ENCODE peak calls at places on chromosome 9, in ten cellular contexts. Y, Z, Q, B, C, M, K, P, G and O are unnamed samples. For H3K9me2, the result is how much of the 10 kb centered on the place peaks cover.

GRCh38 chr9:72193478-72193881 is 44.2 kb downstream of the GDA start:
- DNase-seq in G (no peak), Z (no peak), C (no peak), M (peak), Q (peak), B (peak), Y (no peak), K (peak), P (no peak), O (no peak)

GRCh38 chr9:135326633-135327152 is 152.9 kb upstream of the PPP1R26 start:
- DNase-seq in G (no peak), Q (no peak), M (no peak), B (no peak), Z (no peak), C (no peak), Y (peak), K (no peak), P (no peak), O (no peak)

GRCh38 chr9:3704890-3705289 is 179.1 kb upstream of the RFX3 start:
- DNase-seq in Y (no peak), C (no peak), Z (no peak), M (no peak), P (no peak), K (no peak), Q (no peak), B (no peak), G (no peak), O (no peak)

GRCh38 chr9:80552931-80553330 is 981.2 kb downstream of the TLE4 start:
- DNase-seq in C (no peak), G (peak), M (no peak), Z (peak), P (no peak), Q (no peak), K (peak), B (no peak), Y (no peak), O (no peak)

GRCh38 chr9:135968601-135969000 is 7.4 kb upstream of the UBAC1 start:
- DNase-seq in M (no peak), K (no peak), Y (no peak), Q (no peak), Z (no peak), B (no peak), G (no peak), C (no peak), P (no peak), O (no peak)

GRCh38 chr9:133102190-133103021 is 18.6 kb downstream of the RALGDS start:
- DNase-seq in C (no peak), Y (no peak), M (no peak), G (no peak), Q (no peak), Z (no peak), P (no peak), K (no peak), B (no peak), O (no peak)

GRCh38 chr9:33202552-33203300 is 35.6 kb upstream of the B4GALT1 start:
- DNase-seq in G (no peak), M (peak), K (peak), P (no peak), Y (no peak), B (peak), Q (no peak), C (no peak), Z (peak), O (peak)

GRCh38 chr9:137522746-137523455 is 27.3 kb downstream of the PNPLA7 start:
- DNase-seq in P (no peak), B (no peak), Z (no peak), K (no peak), G (no peak), M (no peak), C (no peak), Q (no peak), Y (no peak), O (no peak)

GRCh38 chr9:77764894-77765780 is 117.0 kb upstream of the GNA14 start:
- DNase-seq in G (peak), K (peak), Y (peak), M (no peak), B (peak), Q (no peak), Z (peak), C (peak), P (peak), O (peak)

GRCh38 chr9:131618071-131618479 is 72.8 kb downstream of the PRRT1B start:
- DNase-seq in Y (peak), M (no peak), K (no peak), P (no peak), C (no peak), Q (peak), Z (no peak), G (peak), B (no peak), O (no peak)

GRCh38 chr9:72355153-72355552 is 9.9 kb downstream of the ZFAND5 start:
- DNase-seq in Q (no peak), B (no peak), C (no peak), Y (no peak), Z (peak), G (no peak), K (no peak), M (no peak), P (no peak), O (no peak)

GRCh38 chr9:120920495-120921178 is 6.0 kb downstream of the TRAF1 start:
- DNase-seq in M (no peak), Q (no peak), Y (peak), Z (no peak), P (no peak), C (no peak), K (no peak), G (no peak), B (no peak), O (no peak)

GRCh38 chr9:98009926-98010325 is 26.8 kb downstream of the ANP32B start:
- DNase-seq in Z (no peak), B (no peak), P (no peak), M (no peak), Y (no peak), G (no peak), Q (no peak), K (no peak), C (no peak), O (no peak)

GRCh38 chr9:85658716-85659115 is 83.0 kb downstream of the AGTPBP1 start:
- DNase-seq in Q (no peak), Y (no peak), Z (no peak), M (no peak), K (no peak), B (no peak), P (no peak), C (no peak), G (no peak), O (no peak)

GRCh38 chr9:70411141-70411929 is 3.1 kb downstream of the KLF9 start:
- DNase-seq in B (no peak), P (no peak), M (no peak), C (no peak), G (peak), Y (no peak), Q (peak), K (no peak), Z (peak), O (no peak)

GRCh38 chr9:14175778-14176177 is 138.2 kb downstream of the NFIB start:
- DNase-seq in Y (no peak), K (no peak), G (no peak), Q (no peak), C (no peak), M (no peak), B (no peak), Z (no peak), P (no peak), O (no peak)

GRCh38 chr9:14168381-14168780 is 145.6 kb downstream of the NFIB start:
- DNase-seq in B (no peak), M (no peak), K (no peak), G (no peak), Z (no peak), P (no peak), Q (no peak), C (no peak), Y (no peak), O (no peak)

GRCh38 chr9:14170392-14170931 is 143.5 kb downstream of the NFIB start:
- DNase-seq in M (no peak), K (no peak), Y (no peak), P (peak), B (no peak), G (no peak), C (no peak), Z (no peak), Q (no peak), O (no peak)

GRCh38 chr9:14173730-14174129 is 140.2 kb downstream of the NFIB start:
- DNase-seq in B (no peak), Z (no peak), C (no peak), Q (no peak), M (no peak), K (no peak), Y (peak), G (peak), P (no peak), O (no peak)

DNA sequence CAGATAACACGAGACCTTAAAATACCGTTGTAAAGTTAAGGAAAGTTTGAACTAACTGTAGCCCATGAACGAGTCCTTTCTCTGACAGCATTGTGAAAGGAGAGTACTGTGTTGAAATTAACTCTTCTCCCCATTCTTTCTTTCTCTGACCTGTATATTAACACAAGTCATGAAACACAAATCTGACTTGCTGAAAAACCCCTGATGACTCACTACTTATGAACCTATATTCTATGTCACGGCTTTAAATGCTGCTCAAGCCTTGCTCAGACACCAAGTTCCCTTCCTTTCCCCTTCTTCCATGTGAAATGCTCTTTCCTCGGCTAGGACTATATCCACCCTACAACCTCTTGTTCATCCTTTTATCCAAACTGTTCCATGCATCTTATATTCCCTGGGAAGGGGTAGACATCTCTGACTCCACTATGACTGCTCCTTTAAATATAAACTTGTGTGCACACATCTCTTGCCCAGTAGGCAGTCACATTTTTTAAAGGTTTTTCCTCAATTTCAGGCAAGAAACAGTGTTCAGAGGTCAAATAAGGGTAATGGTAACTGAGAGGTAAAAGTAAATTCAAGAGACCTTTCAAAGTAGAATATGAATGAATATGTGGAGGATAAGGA is 142.9 kb downstream of the NFIB start:
- DNase-seq in Z (peak), M (no peak), Q (no peak), G (no peak), P (peak), Y (no peak), B (no peak), K (no peak), C (no peak), O (no peak)
- H3K9me2 ChIP-seq in Z (under half), M (under half), Q (under half), G (under half), P (under half), Y (under half), B (under half), K (under half), C (under half), O (under half)

GRCh38 chr9:7388755-7389154 is 410.8 kb downstream of the DMAC1 start:
- DNase-seq in Z (no peak), Q (no peak), Y (no peak), G (no peak), M (no peak), B (no peak), C (no peak), P (no peak), K (no peak), O (no peak)

GRCh38 chr9:7382365-7382764 is 417.2 kb downstream of the DMAC1 start:
- DNase-seq in P (no peak), G (no peak), Q (no peak), B (no peak), Z (no peak), M (no peak), C (no peak), K (no peak), Y (no peak), O (no peak)

GRCh38 chr9:7392161-7392560 is 407.4 kb downstream of the DMAC1 start:
- DNase-seq in M (no peak), B (no peak), Q (no peak), G (no peak), Y (no peak), Z (no peak), K (no peak), P (no peak), C (no peak), O (no peak)

GRCh38 chr9:7387844-7388243 is 411.7 kb downstream of the DMAC1 start:
- DNase-seq in K (no peak), Q (no peak), Z (no peak), Y (no peak), P (no peak), C (no peak), B (no peak), M (no peak), G (peak), O (no peak)
- H3K9me2 ChIP-seq in K (under half), Q (under half), Z (under half), Y (under half), P (under half), C (under half), B (under half), M (under half), G (under half), O (under half)

DNA sequence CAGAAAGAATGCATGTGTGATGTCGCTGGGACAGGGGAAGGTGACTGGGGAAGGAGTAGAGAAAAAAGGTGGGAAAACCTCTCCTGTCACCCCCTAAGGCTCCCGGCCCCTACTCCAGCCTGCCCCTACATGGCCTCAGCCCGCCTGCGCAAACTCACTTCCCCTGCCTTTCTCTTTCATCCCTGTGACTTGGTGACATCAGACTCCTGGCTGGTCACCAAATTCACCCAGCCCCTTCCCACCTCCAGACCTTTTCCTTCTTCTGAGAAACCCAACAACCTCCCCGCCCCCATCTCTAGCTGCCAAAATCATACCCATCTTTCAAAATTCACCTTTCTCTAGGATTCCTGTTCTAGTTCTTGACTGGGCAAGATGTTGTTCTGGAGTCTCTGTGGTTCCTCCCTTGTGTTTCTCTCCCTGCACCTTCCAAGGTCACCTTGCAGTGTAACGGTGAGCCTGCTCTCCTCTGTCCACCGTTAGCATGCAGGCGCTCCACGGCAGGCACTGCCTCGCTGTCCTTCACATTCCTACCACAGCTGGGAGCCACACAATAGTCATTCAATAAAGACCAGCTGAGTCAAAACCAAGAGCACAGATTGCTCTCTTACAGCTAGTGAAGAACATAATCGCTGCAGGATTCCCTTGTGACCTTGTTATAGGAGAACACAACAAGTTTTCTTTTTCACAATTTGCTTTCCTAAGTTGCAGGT is 134.5 kb downstream of the FANCC start:
- DNase-seq in Q (no peak), M (no peak), K (peak), P (no peak), C (no peak), Z (no peak), G (peak), Y (no peak), B (no peak), O (peak)
- H3K9me2 ChIP-seq in Q (under half), M (under half), K (under half), P (under half), C (under half), Z (under half), G (under half), Y (under half), B (under half), O (under half)

GRCh38 chr9:95012035-95012708 is 285.7 kb downstream of the AOPEP start:
- DNase-seq in K (no peak), Z (peak), P (no peak), G (no peak), B (no peak), M (no peak), C (no peak), Y (no peak), Q (no peak), O (no peak)
- H3K9me2 ChIP-seq in K (under half), Z (under half), P (under half), G (under half), B (under half), M (under half), C (under half), Y (under half), Q (under half), O (under half)

DNA sequence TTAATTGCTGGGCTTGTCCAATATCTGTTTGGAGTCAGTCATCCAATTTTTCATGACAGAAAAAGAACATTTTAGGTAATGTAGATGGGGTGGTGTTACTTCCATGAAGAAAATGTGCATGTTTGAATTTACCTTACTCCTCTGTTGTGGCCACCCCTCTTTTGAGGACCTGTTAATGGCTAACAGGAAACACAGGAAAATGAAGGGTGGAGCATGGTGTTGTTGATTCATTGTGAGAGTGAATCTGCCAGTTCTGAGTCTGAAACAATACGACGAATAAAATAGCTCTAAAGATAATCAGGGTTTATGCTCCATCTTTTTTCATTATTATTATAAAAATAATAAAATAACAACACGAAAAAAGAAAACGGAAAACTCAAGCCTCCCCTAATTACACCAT is 335.3 kb downstream of the KDM4C start:
- DNase-seq in Y (no peak), G (no peak), Z (no peak), Q (no peak), C (no peak), B (no peak), M (no peak), P (no peak), K (no peak), O (no peak)
- H3K9me2 ChIP-seq in Y (under half), G (under half), Z (under half), Q (under half), C (under half), B (under half), M (under half), P (under half), K (under half), O (under half)

GRCh38 chr9:94126844-94127243 is 42.6 kb downstream of the PTPDC1 start:
- DNase-seq in Z (no peak), K (no peak), G (no peak), Q (no peak), C (no peak), Y (no peak), M (no peak), B (no peak), P (no peak), O (no peak)

DNA sequence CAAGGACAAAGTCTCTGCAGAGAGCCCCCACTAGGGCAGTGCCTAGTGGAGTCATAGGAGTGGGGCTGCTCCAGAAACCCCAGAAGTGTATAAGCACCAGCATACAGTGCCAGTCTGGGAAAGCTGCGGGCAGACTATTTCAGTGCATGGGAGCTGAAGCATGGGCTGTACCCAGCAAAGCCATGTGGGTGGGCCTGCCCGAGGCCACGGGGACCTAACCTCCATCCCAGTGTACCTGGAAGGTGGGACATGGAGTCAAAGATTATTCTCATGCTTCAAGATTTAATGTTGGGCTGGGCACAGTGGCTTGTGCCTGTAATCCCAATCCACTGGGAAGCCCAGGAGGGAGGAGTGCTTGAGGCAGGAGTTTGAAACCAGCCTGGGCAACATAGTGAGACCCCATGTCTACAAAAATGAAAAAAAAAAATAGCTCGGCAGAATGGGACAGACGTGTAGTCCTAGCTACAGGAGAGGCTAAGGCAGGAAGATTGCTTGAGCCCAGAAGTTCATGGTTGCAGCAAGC is 36.7 kb downstream of the PTPDC1 start:
- DNase-seq in K (no peak), Y (no peak), G (no peak), Z (no peak), P (no peak), C (no peak), B (no peak), Q (no peak), M (no peak), O (no peak)
- H3K9me2 ChIP-seq in K (under half), Y (under half), G (under half), Z (under half), P (under half), C (under half), B (under half), Q (under half), M (under half), O (under half)

DNA sequence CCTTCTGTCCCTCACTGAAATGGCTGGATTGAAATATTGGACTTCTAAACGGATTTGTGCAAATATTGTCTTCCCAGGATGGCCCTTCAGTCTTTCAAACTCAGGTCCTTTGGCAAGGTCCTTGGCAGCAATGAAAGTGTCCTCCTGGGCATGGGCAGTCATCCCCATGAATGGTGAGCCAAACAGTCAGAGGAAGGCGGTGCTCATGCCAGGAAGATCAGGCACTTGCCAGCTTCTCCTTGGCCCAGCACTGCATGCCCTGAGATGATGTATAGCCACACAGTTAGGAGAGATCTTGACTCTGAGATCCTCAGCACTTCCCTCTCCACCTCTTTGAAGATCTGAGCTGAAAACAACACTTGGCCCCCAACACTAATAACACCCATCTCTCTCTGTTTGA is 221.4 kb upstream of the KLF4 start:
- DNase-seq in P (peak), B (no peak), M (no peak), K (no peak), Z (no peak), G (no peak), C (no peak), Y (no peak), Q (no peak), O (no peak)
- H3K9me2 ChIP-seq in P (under half), B (under half), M (under half), K (under half), Z (under half), G (under half), C (under half), Y (under half), Q (under half), O (under half)

GRCh38 chr9:127341152-127341551 is 55.8 kb upstream of the SLC2A8 start:
- DNase-seq in Q (no peak), B (no peak), C (no peak), Z (peak), Y (no peak), K (no peak), M (no peak), P (no peak), G (no peak), O (peak)
- H3K9me2 ChIP-seq in Q (under half), B (under half), C (under half), Z (under half), Y (under half), K (under half), M (under half), P (under half), G (under half), O (under half)

DNA sequence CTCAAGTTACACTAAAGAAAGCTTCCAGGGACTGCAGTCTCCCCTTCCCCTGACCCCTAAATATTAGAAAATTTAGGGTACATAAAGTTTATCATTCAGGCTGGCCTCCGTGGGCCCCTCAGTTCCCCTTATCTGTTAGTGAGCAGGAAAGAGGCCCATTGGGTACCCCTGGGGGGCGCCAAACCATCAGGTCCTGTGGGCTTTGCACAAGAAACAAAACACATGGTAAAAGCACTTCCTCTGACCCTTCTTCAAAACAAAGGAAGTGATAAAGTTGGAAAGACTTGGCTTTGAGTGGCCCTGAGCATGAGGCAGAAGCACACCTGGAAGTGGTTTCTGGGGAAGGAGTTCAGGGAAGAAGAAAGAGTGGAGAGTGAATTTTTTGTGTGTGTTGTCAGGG is 213.0 kb downstream of the SMARCA2 start:
- DNase-seq in Z (peak), P (no peak), B (peak), C (no peak), Y (peak), M (no peak), K (peak), G (peak), Q (no peak), O (peak)
- H3K9me2 ChIP-seq in Z (under half), P (under half), B (under half), C (under half), Y (under half), M (under half), K (under half), G (under half), Q (under half), O (under half)